ENCODE peak calls at places on chromosomes 2 and 18, in seven cellular contexts. K is fibroblast of mammary gland, W is T-helper 1 cell, E is ovary, B is neural crest cell, Y is kidney, U is Calu3. J is an unnamed sample.

GRCh38 chr2:12169060-12169406 is 422.6 kb downstream of the LPIN1 start:
- DNase-seq in Y (no peak), B (no peak), K (peak; percentile 94), E (no peak), U (no peak), W (no peak), J (no peak)

GRCh38 chr2:237732790-237733349 is 65.7 kb upstream of the RBM44 start:
- DNase-seq in W (no peak), U (no peak), K (no peak), B (no peak), Y (peak; percentile 84), E (no peak), J (no peak)

GRCh38 chr2:21256006-21256405 is 132.2 kb downstream of the TDRD15 start:
- DNase-seq in B (no peak), Y (no peak), U (peak; percentile 51), E (no peak), K (no peak), W (no peak), J (no peak)

GRCh38 chr18:56460590-56460989 is 177.8 kb downstream of the TXNL1 start:
- DNase-seq in B (no peak), Y (no peak), U (no peak), W (no peak), E (no peak), K (no peak), J (no peak)

GRCh38 chr2:74696758-74697327 is 42.8 kb downstream of the SEMA4F start:
- DNase-seq in W (no peak), B (no peak), K (peak; percentile 44), U (no peak), E (no peak), Y (no peak), J (no peak)

GRCh38 chr2:177338177-177338721 is 54.3 kb upstream of the AGPS start:
- DNase-seq in W (no peak), Y (no peak), B (no peak), U (peak; percentile 42), E (no peak), K (peak; percentile 80), J (peak; percentile 73)

GRCh38 chr2:16862474-16862873 is 196.8 kb upstream of the CYRIA start:
- DNase-seq in E (no peak), B (no peak), U (no peak), W (no peak), Y (no peak), K (no peak), J (no peak)

GRCh38 chr2:26461601-26462023 is 16.3 kb downstream of the OTOF start:
- DNase-seq in W (no peak), B (no peak), E (peak; percentile 27), Y (no peak), U (no peak), K (no peak), J (no peak)

GRCh38 chr18:9827856-9828793 is 57.6 kb upstream of the TXNDC2 start:
- DNase-seq in B (no peak), Y (no peak), U (peak; percentile 70), K (peak; percentile 100), W (no peak), E (no peak), J (peak; percentile 93)

GRCh38 chr2:3034396-3034795 is 343.2 kb downstream of the EIPR1 start:
- DNase-seq in U (no peak), K (no peak), B (no peak), Y (no peak), E (no peak), W (no peak), J (no peak)

GRCh38 chr2:129731925-129732629 is 247.4 kb upstream of the RAB6C start:
- DNase-seq in Y (no peak), B (no peak), E (no peak), K (no peak), W (no peak), U (no peak), J (no peak)

GRCh38 chr2:128091691-128092050 is 671 bp downstream of the UGGT1 start:
- DNase-seq in K (peak; percentile 35), E (no peak), Y (no peak), W (no peak), B (no peak), U (no peak), J (peak; percentile 6)

GRCh38 chr2:240500561-240501423 is 57.0 kb downstream of the ANKMY1 start:
- DNase-seq in B (no peak), W (no peak), Y (peak; percentile 49), U (no peak), K (no peak), E (no peak), J (no peak)

GRCh38 chr2:234770081-234770506 is 181.7 kb upstream of the SH3BP4 start:
- DNase-seq in W (no peak), K (no peak), U (no peak), E (peak; percentile 56), B (no peak), Y (no peak), J (no peak)

GRCh38 chr18:77647472-77647871 is 397.8 kb downstream of the GALR1 start:
- DNase-seq in W (no peak), K (no peak), Y (no peak), U (no peak), B (no peak), E (no peak), J (no peak)

GRCh38 chr2:230318190-230319121 is 8.5 kb upstream of the SP140L start:
- DNase-seq in W (no peak), K (no peak), U (no peak), Y (no peak), B (no peak), E (no peak), J (no peak)

J was measured in LoVo.